ENCODE peak calls at places on chromosomes 7 and 10, in eight cellular contexts. One of them, this sample, is unnamed.

GRCh38 chr7:75982306-75983064 is 11.9 kb downstream of the TMEM120A start:
- DNase-seq in mesothelial cell of epicardium: no peak
- DNase-seq in H1: no peak
- DNase-seq in WTC11: no peak
- DNase-seq in RWPE1: no peak
- DNase-seq in heart left ventricle: no peak
- DNase-seq in cardiac fibroblast: no peak
- DNase-seq in glutamatergic neuron: no peak
- DNase-seq in this sample: no peak

GRCh38 chr7:120989571-120990220 is 1.2 kb downstream of the CPED1 start:
- DNase-seq in mesothelial cell of epicardium: no peak
- DNase-seq in H1: no peak
- DNase-seq in WTC11: no peak
- DNase-seq in RWPE1: no peak
- DNase-seq in heart left ventricle: peak; percentile 37
- DNase-seq in cardiac fibroblast: peak; percentile 43
- DNase-seq in glutamatergic neuron: peak; percentile 15
- DNase-seq in this sample: no peak

GRCh38 chr7:127152423-127152822 is 100.3 kb downstream of the GRM8 start:
- DNase-seq in mesothelial cell of epicardium: no peak
- DNase-seq in H1: no peak
- DNase-seq in WTC11: no peak
- DNase-seq in RWPE1: no peak
- DNase-seq in heart left ventricle: no peak
- DNase-seq in cardiac fibroblast: no peak
- DNase-seq in glutamatergic neuron: no peak
- DNase-seq in this sample: no peak

GRCh38 chr10:72162978-72163377 is 52.8 kb upstream of the ANAPC16 start:
- DNase-seq in mesothelial cell of epicardium: no peak
- DNase-seq in H1: no peak
- DNase-seq in WTC11: no peak
- DNase-seq in RWPE1: peak; percentile 11
- DNase-seq in heart left ventricle: no peak
- DNase-seq in cardiac fibroblast: peak; percentile 63
- DNase-seq in glutamatergic neuron: no peak
- DNase-seq in this sample: no peak

GRCh38 chr7:95700917-95701316 is 71.4 kb upstream of the DYNC1I1 start:
- DNase-seq in mesothelial cell of epicardium: no peak
- DNase-seq in H1: no peak
- DNase-seq in WTC11: no peak
- DNase-seq in RWPE1: no peak
- DNase-seq in heart left ventricle: no peak
- DNase-seq in cardiac fibroblast: no peak
- DNase-seq in glutamatergic neuron: no peak
- DNase-seq in this sample: no peak

GRCh38 chr7:128260069-128260468 is 19.0 kb downstream of the LEP start:
- DNase-seq in mesothelial cell of epicardium: no peak
- DNase-seq in H1: no peak
- DNase-seq in WTC11: no peak
- DNase-seq in RWPE1: no peak
- DNase-seq in heart left ventricle: no peak
- DNase-seq in cardiac fibroblast: no peak
- DNase-seq in glutamatergic neuron: no peak
- DNase-seq in this sample: no peak

GRCh38 chr10:118214751-118215150 is 127.4 kb downstream of the FAM204A start:
- DNase-seq in mesothelial cell of epicardium: no peak
- DNase-seq in H1: no peak
- DNase-seq in WTC11: no peak
- DNase-seq in RWPE1: no peak
- DNase-seq in heart left ventricle: no peak
- DNase-seq in cardiac fibroblast: no peak
- DNase-seq in glutamatergic neuron: no peak
- DNase-seq in this sample: no peak

GRCh38 chr7:105011771-105012502 is 2.1 kb upstream of the KMT2E start:
- DNase-seq in mesothelial cell of epicardium: no peak
- DNase-seq in H1: no peak
- DNase-seq in WTC11: no peak
- DNase-seq in RWPE1: no peak
- DNase-seq in heart left ventricle: peak; percentile 27
- DNase-seq in cardiac fibroblast: no peak
- DNase-seq in glutamatergic neuron: no peak
- DNase-seq in this sample: no peak

GRCh38 chr10:70965566-70965965 is 77.2 kb upstream of the PCBD1 start:
- DNase-seq in mesothelial cell of epicardium: no peak
- DNase-seq in H1: no peak
- DNase-seq in WTC11: no peak
- DNase-seq in RWPE1: no peak
- DNase-seq in heart left ventricle: no peak
- DNase-seq in cardiac fibroblast: no peak
- DNase-seq in glutamatergic neuron: no peak
- DNase-seq in this sample: no peak

GRCh38 chr7:5462216-5462615 is 38.6 kb upstream of the TNRC18 start:
- DNase-seq in mesothelial cell of epicardium: no peak
- DNase-seq in H1: no peak
- DNase-seq in WTC11: no peak
- DNase-seq in RWPE1: no peak
- DNase-seq in heart left ventricle: no peak
- DNase-seq in cardiac fibroblast: no peak
- DNase-seq in glutamatergic neuron: no peak
- DNase-seq in this sample: no peak

GRCh38 chr7:55438765-55439525 is 73.8 kb downstream of the LANCL2 start:
- DNase-seq in mesothelial cell of epicardium: no peak
- DNase-seq in H1: no peak
- DNase-seq in WTC11: no peak
- DNase-seq in RWPE1: peak; percentile 53
- DNase-seq in heart left ventricle: peak; percentile 48
- DNase-seq in cardiac fibroblast: peak; percentile 12
- DNase-seq in glutamatergic neuron: no peak
- DNase-seq in this sample: no peak

GRCh38 chr7:101507791-101508252 is 121.3 kb downstream of the MYL10 start:
- DNase-seq in mesothelial cell of epicardium: peak; percentile 78
- DNase-seq in H1: no peak
- DNase-seq in WTC11: peak; percentile 74
- DNase-seq in RWPE1: peak; percentile 40
- DNase-seq in heart left ventricle: no peak
- DNase-seq in cardiac fibroblast: peak; percentile 44
- DNase-seq in glutamatergic neuron: peak; percentile 64
- DNase-seq in this sample: no peak

GRCh38 chr10:107072028-107072427 is 92.5 kb downstream of the SORCS1 start:
- DNase-seq in mesothelial cell of epicardium: no peak
- DNase-seq in H1: no peak
- DNase-seq in WTC11: peak; percentile 10
- DNase-seq in RWPE1: no peak
- DNase-seq in heart left ventricle: no peak
- DNase-seq in cardiac fibroblast: no peak
- DNase-seq in glutamatergic neuron: no peak
- DNase-seq in this sample: no peak

GRCh38 chr10:4291995-4292394 is 507.0 kb upstream of the KLF6 start:
- DNase-seq in mesothelial cell of epicardium: no peak
- DNase-seq in H1: no peak
- DNase-seq in WTC11: no peak
- DNase-seq in RWPE1: no peak
- DNase-seq in heart left ventricle: no peak
- DNase-seq in cardiac fibroblast: no peak
- DNase-seq in glutamatergic neuron: no peak
- DNase-seq in this sample: no peak

GRCh38 chr10:51348622-51349021 is 274.3 kb downstream of the PRKG1 start:
- DNase-seq in mesothelial cell of epicardium: no peak
- DNase-seq in H1: no peak
- DNase-seq in WTC11: no peak
- DNase-seq in RWPE1: no peak
- DNase-seq in heart left ventricle: no peak
- DNase-seq in cardiac fibroblast: no peak
- DNase-seq in glutamatergic neuron: no peak
- DNase-seq in this sample: no peak

GRCh38 chr10:12259988-12260387 is 64.0 kb downstream of the CDC123 start:
- DNase-seq in mesothelial cell of epicardium: no peak
- DNase-seq in H1: no peak
- DNase-seq in WTC11: no peak
- DNase-seq in RWPE1: no peak
- DNase-seq in heart left ventricle: no peak
- DNase-seq in cardiac fibroblast: no peak
- DNase-seq in glutamatergic neuron: no peak
- DNase-seq in this sample: no peak

GRCh38 chr7:32140540-32140939 is 70.3 kb upstream of the PDE1C start:
- DNase-seq in mesothelial cell of epicardium: no peak
- DNase-seq in H1: no peak
- DNase-seq in WTC11: no peak
- DNase-seq in RWPE1: no peak
- DNase-seq in heart left ventricle: no peak
- DNase-seq in cardiac fibroblast: no peak
- DNase-seq in glutamatergic neuron: no peak
- DNase-seq in this sample: no peak
- TF ChIP-seq CTCF in mesothelial cell of epicardium: no peak
- TF ChIP-seq CTCF in H1: peak; percentile 20
- TF ChIP-seq CTCF in WTC11: no peak
- TF ChIP-seq CTCF in RWPE1: no peak
- TF ChIP-seq CTCF in heart left ventricle: no peak
- TF ChIP-seq CTCF in cardiac fibroblast: peak; percentile 1
- TF ChIP-seq CTCF in glutamatergic neuron: no peak
- TF ChIP-seq CTCF in this sample: no peak

DNA sequence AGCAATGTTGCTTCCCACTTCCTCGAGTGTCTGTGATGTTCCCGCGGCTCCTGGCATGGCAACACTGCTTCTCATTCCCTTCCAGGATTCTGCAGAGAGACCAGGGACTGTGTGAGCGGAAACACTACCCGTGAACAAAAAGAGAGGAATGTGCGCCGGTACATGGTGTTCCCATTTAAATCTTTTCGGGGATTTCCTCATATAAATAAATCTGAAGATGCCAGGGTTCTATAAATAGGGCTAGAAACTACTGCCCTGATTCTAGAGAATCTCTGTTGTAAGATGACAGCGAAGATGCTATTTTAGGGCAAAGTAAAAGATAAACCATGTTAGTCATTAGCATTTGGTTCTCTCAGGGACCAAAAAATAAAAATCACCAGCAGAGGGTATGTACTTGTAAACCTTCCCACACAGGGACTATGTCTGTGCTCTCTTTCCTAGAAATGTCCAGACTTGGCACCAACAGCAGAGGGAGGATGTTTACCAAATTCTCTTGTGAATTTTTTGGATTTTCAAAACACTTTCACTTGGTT is 92.2 kb upstream of the DDC start:
- DNase-seq in mesothelial cell of epicardium: no peak
- DNase-seq in H1: no peak
- DNase-seq in WTC11: no peak
- DNase-seq in RWPE1: peak; percentile 31
- DNase-seq in heart left ventricle: no peak
- DNase-seq in cardiac fibroblast: peak; percentile 93
- DNase-seq in glutamatergic neuron: no peak
- DNase-seq in this sample: no peak
- TF ChIP-seq CTCF in mesothelial cell of epicardium: no peak
- TF ChIP-seq CTCF in H1: no peak
- TF ChIP-seq CTCF in WTC11: no peak
- TF ChIP-seq CTCF in RWPE1: no peak
- TF ChIP-seq CTCF in heart left ventricle: no peak
- TF ChIP-seq CTCF in cardiac fibroblast: peak; percentile 14
- TF ChIP-seq CTCF in glutamatergic neuron: no peak
- TF ChIP-seq CTCF in this sample: no peak

GRCh38 chr7:131212114-131212513 is 115.6 kb upstream of the MKLN1 start:
- DNase-seq in mesothelial cell of epicardium: no peak
- DNase-seq in H1: no peak
- DNase-seq in WTC11: peak; percentile 32
- DNase-seq in RWPE1: no peak
- DNase-seq in heart left ventricle: no peak
- DNase-seq in cardiac fibroblast: peak; percentile 50
- DNase-seq in glutamatergic neuron: no peak
- DNase-seq in this sample: no peak

GRCh38 chr7:131203291-131203976 is 124.2 kb upstream of the MKLN1 start:
- DNase-seq in mesothelial cell of epicardium: no peak
- DNase-seq in H1: no peak
- DNase-seq in WTC11: no peak
- DNase-seq in RWPE1: no peak
- DNase-seq in heart left ventricle: no peak
- DNase-seq in cardiac fibroblast: no peak
- DNase-seq in glutamatergic neuron: no peak
- DNase-seq in this sample: no peak

GRCh38 chr7:131210618-131211017 is 117.1 kb upstream of the MKLN1 start:
- DNase-seq in mesothelial cell of epicardium: no peak
- DNase-seq in H1: no peak
- DNase-seq in WTC11: no peak
- DNase-seq in RWPE1: no peak
- DNase-seq in heart left ventricle: no peak
- DNase-seq in cardiac fibroblast: no peak
- DNase-seq in glutamatergic neuron: no peak
- DNase-seq in this sample: no peak

GRCh38 chr7:131211500-131211899 is 116.2 kb upstream of the MKLN1 start:
- DNase-seq in mesothelial cell of epicardium: no peak
- DNase-seq in H1: no peak
- DNase-seq in WTC11: no peak
- DNase-seq in RWPE1: no peak
- DNase-seq in heart left ventricle: no peak
- DNase-seq in cardiac fibroblast: no peak
- DNase-seq in glutamatergic neuron: no peak
- DNase-seq in this sample: no peak

GRCh38 chr7:131208777-131209176 is 118.9 kb upstream of the MKLN1 start:
- DNase-seq in mesothelial cell of epicardium: no peak
- DNase-seq in H1: no peak
- DNase-seq in WTC11: no peak
- DNase-seq in RWPE1: no peak
- DNase-seq in heart left ventricle: no peak
- DNase-seq in cardiac fibroblast: no peak
- DNase-seq in glutamatergic neuron: no peak
- DNase-seq in this sample: no peak
- TF ChIP-seq CTCF in mesothelial cell of epicardium: no peak
- TF ChIP-seq CTCF in H1: no peak
- TF ChIP-seq CTCF in WTC11: no peak
- TF ChIP-seq CTCF in RWPE1: no peak
- TF ChIP-seq CTCF in heart left ventricle: no peak
- TF ChIP-seq CTCF in cardiac fibroblast: no peak
- TF ChIP-seq CTCF in glutamatergic neuron: no peak
- TF ChIP-seq CTCF in this sample: no peak

GRCh38 chr7:141276031-141276430 is 202.2 kb downstream of the TMEM178B start:
- DNase-seq in mesothelial cell of epicardium: no peak
- DNase-seq in H1: no peak
- DNase-seq in WTC11: no peak
- DNase-seq in RWPE1: no peak
- DNase-seq in heart left ventricle: no peak
- DNase-seq in cardiac fibroblast: no peak
- DNase-seq in glutamatergic neuron: no peak
- DNase-seq in this sample: no peak

GRCh38 chr7:141268614-141269013 is 194.8 kb downstream of the TMEM178B start:
- DNase-seq in mesothelial cell of epicardium: no peak
- DNase-seq in H1: no peak
- DNase-seq in WTC11: no peak
- DNase-seq in RWPE1: no peak
- DNase-seq in heart left ventricle: no peak
- DNase-seq in cardiac fibroblast: no peak
- DNase-seq in glutamatergic neuron: no peak
- DNase-seq in this sample: no peak

GRCh38 chr7:141271451-141271850 is 197.6 kb downstream of the TMEM178B start:
- DNase-seq in mesothelial cell of epicardium: no peak
- DNase-seq in H1: no peak
- DNase-seq in WTC11: no peak
- DNase-seq in RWPE1: no peak
- DNase-seq in heart left ventricle: no peak
- DNase-seq in cardiac fibroblast: no peak
- DNase-seq in glutamatergic neuron: no peak
- DNase-seq in this sample: no peak

GRCh38 chr7:141275350-141275749 is 201.5 kb downstream of the TMEM178B start:
- DNase-seq in mesothelial cell of epicardium: no peak
- DNase-seq in H1: no peak
- DNase-seq in WTC11: peak; percentile 23
- DNase-seq in RWPE1: no peak
- DNase-seq in heart left ventricle: no peak
- DNase-seq in cardiac fibroblast: no peak
- DNase-seq in glutamatergic neuron: no peak
- DNase-seq in this sample: no peak

GRCh38 chr7:141272417-141272816 is 198.6 kb downstream of the TMEM178B start:
- DNase-seq in mesothelial cell of epicardium: no peak
- DNase-seq in H1: no peak
- DNase-seq in WTC11: no peak
- DNase-seq in RWPE1: no peak
- DNase-seq in heart left ventricle: no peak
- DNase-seq in cardiac fibroblast: no peak
- DNase-seq in glutamatergic neuron: no peak
- DNase-seq in this sample: no peak
- TF ChIP-seq CTCF in mesothelial cell of epicardium: no peak
- TF ChIP-seq CTCF in H1: peak; percentile 34
- TF ChIP-seq CTCF in WTC11: peak; percentile 10
- TF ChIP-seq CTCF in RWPE1: no peak
- TF ChIP-seq CTCF in heart left ventricle: no peak
- TF ChIP-seq CTCF in cardiac fibroblast: no peak
- TF ChIP-seq CTCF in glutamatergic neuron: no peak
- TF ChIP-seq CTCF in this sample: no peak